ENCODE peak calls at places on chromosomes 7 and 10, in eight cellular contexts. L is thyroid gland; J is CD8-positive, alpha-beta T cell; K is PC-9; A is lower lobe of right lung; V is RWPE2; N is left ventricle myocardium inferior; Y is PC-3. T is an unnamed sample. For H3K4me1, the result is how much of the 10 kb centered on the place peaks cover.

GRCh38 chr7:12864470-12865046 is 177.1 kb downstream of the ARL4A start:
- DNase-seq in V (no peak), A (no peak), L (no peak), J (no peak), K (no peak), Y (no peak), N (no peak), T (no peak)

GRCh38 chr7:129169705-129170319 is 18.6 kb upstream of the SMO start:
- DNase-seq in N (no peak), V (no peak), K (no peak), L (no peak), Y (no peak), A (no peak), J (no peak), T (no peak)

GRCh38 chr7:43535031-43535451 is 47.9 kb upstream of the STK17A start:
- DNase-seq in K (no peak), N (no peak), Y (no peak), L (no peak), V (no peak), A (no peak), J (no peak), T (no peak)

GRCh38 chr10:124641282-124642075 is 102.7 kb downstream of the FAM53B start:
- DNase-seq in A (no peak), K (no peak), N (peak), L (peak), Y (no peak), J (no peak), V (no peak), T (peak)

GRCh38 chr10:124035928-124036558 is 57.4 kb downstream of the CHST15 start:
- DNase-seq in J (no peak), L (peak), A (peak), Y (no peak), V (no peak), K (no peak), N (peak), T (no peak)

GRCh38 chr10:58963723-58964124 is 212.7 kb upstream of the PHYHIPL start:
- DNase-seq in L (peak), K (no peak), Y (no peak), N (no peak), J (no peak), A (no peak), V (no peak), T (no peak)

GRCh38 chr10:130820880-130821482 is 490.5 kb downstream of the TCERG1L start:
- DNase-seq in L (no peak), A (no peak), Y (no peak), K (no peak), N (no peak), V (no peak), J (no peak), T (no peak)

GRCh38 chr7:101166603-101166908 is 1.2 kb upstream of the VGF start:
- DNase-seq in J (no peak), Y (no peak), A (no peak), K (no peak), L (no peak), V (no peak), N (no peak), T (no peak)

GRCh38 chr7:105268511-105269392 is 120.0 kb downstream of the SRPK2 start:
- DNase-seq in V (no peak), K (peak), N (no peak), A (no peak), L (no peak), Y (peak), J (no peak), T (peak)

GRCh38 chr10:127309609-127310008 is 113.2 kb upstream of the INSYN2A start:
- DNase-seq in K (no peak), Y (no peak), J (no peak), L (no peak), A (no peak), N (no peak), V (no peak), T (no peak)

GRCh38 chr10:88883443-88883799 is 3.4 kb downstream of the STAMBPL1 start:
- DNase-seq in N (no peak), K (no peak), L (no peak), V (no peak), Y (no peak), J (no peak), A (no peak), T (no peak)

GRCh38 chr7:71548746-71549145 is 416.8 kb downstream of the GALNT17 start:
- DNase-seq in Y (no peak), N (no peak), V (no peak), A (no peak), L (no peak), K (no peak), J (no peak), T (no peak)

GRCh38 chr10:92291610-92291859 is 568 bp downstream of the MARCHF5 start:
- DNase-seq in K (no peak), N (no peak), V (no peak), J (no peak), L (peak), Y (no peak), A (no peak), T (no peak)

GRCh38 chr10:34696423-34696822 is 118.7 kb downstream of the PARD3 start:
- DNase-seq in L (no peak), Y (peak), J (no peak), K (peak), N (no peak), A (no peak), V (no peak), T (no peak)

GRCh38 chr7:12638851-12639467 is 48.5 kb upstream of the ARL4A start:
- DNase-seq in J (no peak), V (no peak), N (no peak), A (no peak), Y (peak), L (no peak), K (peak), T (no peak)

GRCh38 chr10:43854042-43854441 is 205.4 kb upstream of the ZNF32 start:
- DNase-seq in N (no peak), J (no peak), A (no peak), K (peak), V (no peak), Y (peak), L (no peak), T (no peak)

GRCh38 chr7:42180806-42181205 is 56.2 kb downstream of the GLI3 start:
- DNase-seq in J (no peak), A (no peak), N (no peak), K (no peak), Y (no peak), L (no peak), V (no peak), T (no peak)

GRCh38 chr10:29618341-29619171 is 16.2 kb downstream of the SVIL start:
- DNase-seq in L (peak), A (peak), J (no peak), V (no peak), Y (no peak), K (peak), N (peak), T (no peak)

GRCh38 chr10:20303453-20304152 is 487.4 kb downstream of the PLXDC2 start:
- DNase-seq in N (no peak), K (no peak), L (no peak), A (no peak), V (no peak), Y (no peak), J (no peak), T (no peak)

GRCh38 chr7:44990520-44991023 is 9.4 kb upstream of the CCM2 start:
- DNase-seq in V (no peak), Y (no peak), L (no peak), A (no peak), K (no peak), J (no peak), N (no peak), T (peak)

GRCh38 chr10:93186631-93187030 is 112.9 kb downstream of the CYP26A1 start:
- DNase-seq in Y (no peak), V (no peak), J (no peak), A (no peak), N (no peak), K (no peak), L (no peak), T (no peak)

GRCh38 chr7:123580406-123581161 is 21.0 kb upstream of the ASB15 start:
- DNase-seq in J (no peak), K (peak), N (no peak), L (peak), V (no peak), A (no peak), Y (peak), T (peak)

GRCh38 chr7:22205631-22206030 is 151.3 kb downstream of the RAPGEF5 start:
- DNase-seq in L (no peak), K (no peak), A (no peak), Y (no peak), J (no peak), N (no peak), V (no peak), T (no peak)

GRCh38 chr7:66779669-66780408 is 39.3 kb downstream of the RABGEF1 start:
- DNase-seq in V (no peak), J (no peak), Y (peak), K (no peak), N (no peak), A (no peak), L (no peak), T (no peak)

GRCh38 chr10:70132098-70133029 is at the start of gene AIFM2:
- DNase-seq in A (peak), N (peak), L (peak), K (peak), Y (peak), V (peak), J (no peak), T (peak)

GRCh38 chr10:131250454-131251145 is 60.9 kb downstream of the TCERG1L start:
- DNase-seq in V (peak), J (no peak), N (no peak), L (peak), K (no peak), A (peak), Y (no peak), T (no peak)

GRCh38 chr10:118488710-118489497 is 106.5 kb downstream of the PRLHR start:
- DNase-seq in V (no peak), L (no peak), J (no peak), A (no peak), K (no peak), Y (no peak), N (no peak), T (no peak)

GRCh38 chr7:43906327-43907010 is at the start of gene URGCP:
- DNase-seq in J (peak), V (no peak), K (peak), Y (peak), A (peak), N (peak), L (peak), T (peak)

GRCh38 chr7:137994091-137994688 is 7.7 kb downstream of the CREB3L2 start:
- DNase-seq in K (no peak), Y (no peak), A (no peak), V (no peak), N (no peak), L (no peak), J (no peak), T (no peak)

GRCh38 chr10:62652114-62652513 is 152.4 kb upstream of the ADO start:
- DNase-seq in V (no peak), Y (peak), L (no peak), J (no peak), A (no peak), N (no peak), K (no peak), T (no peak)

GRCh38 chr10:110358869-110359629 is 54.3 kb upstream of the SMNDC1 start:
- DNase-seq in A (no peak), K (peak), N (peak), Y (peak), V (no peak), J (no peak), L (peak), T (no peak)

GRCh38 chr10:111785921-111786320 is 397.6 kb downstream of the GPAM start:
- DNase-seq in Y (no peak), K (no peak), J (no peak), V (no peak), N (no peak), L (no peak), A (no peak), T (no peak)

GRCh38 chr10:75600833-75601232 is 169.4 kb downstream of the LRMDA start:
- DNase-seq in Y (no peak), N (no peak), V (no peak), A (no peak), L (no peak), K (no peak), J (no peak), T (no peak)

GRCh38 chr10:66752714-66753113 is 173.1 kb upstream of the LRRTM3 start:
- DNase-seq in Y (peak), A (no peak), N (no peak), K (no peak), V (no peak), J (no peak), L (no peak), T (no peak)

GRCh38 chr7:23020742-23021401 is 6.9 kb upstream of the HYCC1 start:
- DNase-seq in L (no peak), Y (peak), A (no peak), N (peak), J (no peak), K (peak), V (no peak), T (no peak)

GRCh38 chr7:98286701-98287485 is 5.4 kb downstream of the BRI3 start:
- DNase-seq in J (no peak), K (no peak), A (no peak), L (peak), V (no peak), Y (no peak), N (no peak), T (no peak)

GRCh38 chr7:14836571-14837189 is 65.9 kb downstream of the DGKB start:
- DNase-seq in N (peak), L (no peak), Y (peak), V (no peak), J (no peak), K (no peak), A (no peak), T (no peak)

GRCh38 chr10:44949127-44949802 is 10.3 kb upstream of the RASSF4 start:
- DNase-seq in K (no peak), N (no peak), L (no peak), J (no peak), A (no peak), V (no peak), Y (no peak), T (no peak)

GRCh38 chr10:23412223-23412622 is 26.7 kb upstream of the OTUD1 start:
- DNase-seq in L (no peak), Y (peak), J (no peak), A (no peak), K (peak), V (no peak), N (no peak), T (no peak)

GRCh38 chr7:129951076-129952011 is 1.4 kb downstream of the UBE2H start:
- DNase-seq in V (no peak), K (peak), Y (peak), N (no peak), L (peak), J (no peak), A (no peak), T (peak)

DNA sequence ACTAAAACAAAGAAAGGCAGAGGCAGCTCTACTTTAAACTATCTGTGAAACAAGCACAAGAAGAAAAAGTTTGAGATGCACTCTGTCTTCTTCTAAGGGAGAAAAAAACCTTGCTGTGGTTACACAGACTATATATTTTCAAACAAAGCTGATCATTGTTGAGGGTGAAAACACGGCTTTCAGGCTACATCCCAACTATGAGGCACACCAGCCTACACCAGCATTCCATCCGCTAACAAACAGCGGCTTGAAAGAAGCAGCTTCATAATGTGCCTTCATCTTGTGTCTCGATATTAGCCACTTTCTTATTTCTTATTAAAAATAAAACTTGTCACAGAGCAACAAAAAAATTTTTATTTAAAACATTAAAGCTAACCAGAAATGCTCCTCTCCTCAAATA is 79.1 kb downstream of the USP6NL start:
- DNase-seq in K (no peak), J (no peak), A (no peak), V (no peak), N (no peak), Y (no peak), L (no peak), T (peak)
- H3K4me1 ChIP-seq in K (under half), J (under half), A (under half), V (under half), N (under half), Y (under half), L (under half), T (under half)

GRCh38 chr7:75876126-75876881 is 2.5 kb upstream of the RHBDD2 start:
- DNase-seq in L (no peak), A (peak), N (no peak), K (no peak), V (no peak), J (no peak), Y (no peak), T (no peak)
- H3K4me1 ChIP-seq in L (under half), A (under half), N (under half), K (under half), V (under half), J (under half), Y (under half), T (under half)

DNA sequence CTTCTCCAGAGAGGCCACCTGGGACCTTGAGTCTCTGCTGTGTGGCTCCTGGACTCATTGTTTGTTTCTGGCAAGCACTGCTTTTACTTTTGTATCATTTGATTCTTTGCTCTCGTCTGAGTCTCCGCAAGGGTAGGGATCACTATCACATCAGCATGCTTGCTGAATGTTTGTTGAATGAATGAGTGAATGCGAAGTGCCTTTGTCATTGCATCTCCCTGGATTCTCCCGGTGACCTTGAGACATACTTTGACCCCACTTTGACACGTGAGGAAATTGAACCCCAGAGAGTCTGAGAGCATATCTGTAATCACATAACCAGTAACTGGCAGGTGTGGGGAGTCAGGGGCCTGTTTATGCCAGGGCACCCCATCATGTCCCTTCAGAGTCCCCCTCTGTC is 92.8 kb downstream of the ZMIZ1 start:
- DNase-seq in J (no peak), L (no peak), N (no peak), K (no peak), V (no peak), A (no peak), Y (no peak), T (no peak)
- H3K4me1 ChIP-seq in J (under half), L (half or more), N (half or more), K (under half), V (under half), A (half or more), Y (half or more), T (half or more)

DNA sequence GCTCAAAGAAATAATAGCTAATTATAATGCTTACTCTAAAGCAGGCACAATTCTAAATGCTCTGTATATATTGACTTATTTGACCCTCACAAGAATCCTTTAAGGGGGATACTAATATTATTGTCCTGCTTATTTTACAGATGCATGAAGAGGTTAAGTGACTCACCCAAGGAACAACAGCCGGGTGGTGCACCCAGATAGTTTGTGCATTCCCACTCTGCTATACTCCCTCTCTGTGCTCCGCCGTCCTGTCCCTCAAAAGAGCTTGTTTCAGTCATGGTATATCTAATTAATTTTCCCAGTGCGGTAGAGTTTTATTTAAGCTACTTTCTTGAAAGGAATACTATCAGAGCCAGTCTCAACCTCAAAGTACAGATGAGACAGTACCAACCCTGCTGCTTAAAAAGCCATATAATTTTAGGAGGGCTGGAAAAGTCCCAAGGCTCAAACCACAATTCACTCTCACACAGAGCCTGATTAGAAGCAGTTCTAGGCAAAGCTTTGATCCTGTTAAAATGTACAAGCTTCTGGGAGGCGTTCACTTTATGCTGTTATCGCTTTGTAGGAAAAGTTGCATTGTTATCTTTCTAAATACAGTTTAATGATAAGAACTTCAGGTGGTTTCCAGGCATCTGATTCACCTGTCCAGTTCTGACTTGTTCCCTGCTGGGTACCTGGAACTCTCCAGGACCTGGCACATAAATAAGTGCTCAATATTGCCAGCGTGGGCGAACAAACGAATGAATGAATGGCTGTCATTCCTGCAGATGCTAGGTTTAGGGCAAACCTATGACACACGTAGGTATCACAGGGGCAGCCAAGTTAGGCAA is 261.5 kb upstream of the KLF14 start:
- DNase-seq in K (no peak), J (no peak), L (no peak), Y (no peak), N (no peak), V (no peak), A (no peak), T (no peak)
- H3K4me1 ChIP-seq in K (half or more), J (half or more), L (half or more), Y (under half), N (half or more), V (under half), A (half or more), T (half or more)

DNA sequence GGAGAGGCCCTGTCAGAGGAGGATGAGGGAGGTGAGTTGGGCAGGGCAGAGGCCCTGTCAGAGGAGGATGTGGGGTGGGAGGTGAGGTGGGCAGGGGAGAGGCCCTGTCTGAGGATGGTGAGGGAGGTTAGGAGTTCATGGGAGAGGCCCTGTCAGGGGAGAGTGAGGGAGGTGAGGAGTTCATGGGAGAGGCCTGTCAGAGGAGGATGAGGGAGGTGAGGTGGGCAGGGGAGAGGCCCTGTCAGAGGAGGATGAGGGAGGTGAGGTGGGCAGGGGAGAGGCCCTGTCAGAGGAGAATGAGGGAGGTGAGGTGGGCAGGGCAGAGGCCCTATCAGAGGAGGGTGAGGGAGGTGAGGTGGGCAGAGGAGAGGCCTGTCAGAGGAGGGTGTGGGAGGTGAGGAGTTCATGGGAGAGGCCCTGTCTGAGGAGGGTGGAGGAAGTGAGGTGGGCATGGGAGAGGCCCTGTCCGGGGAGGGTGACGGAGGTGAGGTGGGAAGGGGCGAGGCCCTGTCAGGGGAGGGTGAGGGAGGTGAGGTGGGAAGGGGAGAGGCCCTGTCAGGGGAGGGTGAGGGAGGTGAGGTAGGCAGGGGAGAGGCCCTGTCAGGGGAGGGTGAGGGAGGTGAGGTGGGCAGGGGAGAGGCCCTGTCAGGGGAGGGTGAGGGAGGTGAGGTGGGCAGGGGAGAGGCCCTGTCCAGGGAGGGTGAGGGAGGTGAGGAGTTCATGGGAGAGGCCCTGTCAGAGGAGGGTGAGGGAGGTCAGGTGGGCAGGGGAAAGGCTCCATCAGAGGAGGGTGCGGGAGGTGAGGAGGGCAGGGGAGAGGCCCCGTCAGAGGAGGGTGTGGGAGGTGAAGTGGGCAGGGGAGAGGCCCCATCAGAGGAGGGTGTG is 73.7 kb downstream of the INPP5A start:
- DNase-seq in L (no peak), Y (no peak), A (no peak), V (peak), J (no peak), N (no peak), K (no peak), T (no peak)
- H3K4me1 ChIP-seq in L (under half), Y (under half), A (under half), V (under half), J (under half), N (under half), K (under half), T (under half)